ENCODE peak calls at places on chromosomes 11 and 22, in five cellular contexts. One of them, this sample, is unnamed.

GRCh38 chr22:20819471-20819870 is 39.1 kb downstream of the PI4KA start:
- DNase-seq in trophoblast cell: no peak
- DNase-seq in neuronal stem cell: no peak
- DNase-seq in IMR-90: no peak
- DNase-seq in H9: no peak
- DNase-seq in this sample: no peak

GRCh38 chr11:45280449-45280848 is 5.7 kb downstream of the SYT13 start:
- DNase-seq in H9: no peak
- DNase-seq in IMR-90: peak
- DNase-seq in neuronal stem cell: no peak
- DNase-seq in trophoblast cell: no peak
- DNase-seq in this sample: no peak

GRCh38 chr11:35363246-35364100 is 55.9 kb downstream of the SLC1A2 start:
- DNase-seq in neuronal stem cell: no peak
- DNase-seq in trophoblast cell: no peak
- DNase-seq in IMR-90: no peak
- DNase-seq in H9: no peak
- DNase-seq in this sample: no peak

GRCh38 chr22:43945632-43946390 is 9.4 kb upstream of the SAMM50 start:
- DNase-seq in neuronal stem cell: peak
- DNase-seq in trophoblast cell: peak
- DNase-seq in IMR-90: peak
- DNase-seq in H9: peak
- DNase-seq in this sample: peak

GRCh38 chr11:75597636-75598035 is 35.6 kb downstream of the SERPINH1 start:
- DNase-seq in H9: peak
- DNase-seq in IMR-90: no peak
- DNase-seq in neuronal stem cell: peak
- DNase-seq in trophoblast cell: no peak
- DNase-seq in this sample: peak

GRCh38 chr11:118691926-118692830 is 12.7 kb upstream of the TREH start:
- DNase-seq in neuronal stem cell: no peak
- DNase-seq in IMR-90: peak
- DNase-seq in H9: no peak
- DNase-seq in trophoblast cell: peak
- DNase-seq in this sample: peak

GRCh38 chr11:21137813-21138212 is 468.4 kb downstream of the NELL1 start:
- DNase-seq in trophoblast cell: no peak
- DNase-seq in H9: no peak
- DNase-seq in IMR-90: no peak
- DNase-seq in neuronal stem cell: no peak
- DNase-seq in this sample: no peak

GRCh38 chr11:31810779-31811647 is at the start of gene PAX6:
- DNase-seq in IMR-90: peak
- DNase-seq in H9: peak
- DNase-seq in trophoblast cell: peak
- DNase-seq in neuronal stem cell: peak
- DNase-seq in this sample: no peak

GRCh38 chr22:39170825-39171622 is 18.5 kb upstream of the CBX7 start:
- DNase-seq in trophoblast cell: peak
- DNase-seq in neuronal stem cell: peak
- DNase-seq in IMR-90: peak
- DNase-seq in H9: peak
- DNase-seq in this sample: peak

GRCh38 chr11:102325088-102325487 is 7.8 kb downstream of the BIRC3 start:
- DNase-seq in H9: no peak
- DNase-seq in neuronal stem cell: no peak
- DNase-seq in trophoblast cell: no peak
- DNase-seq in IMR-90: no peak
- DNase-seq in this sample: no peak

GRCh38 chr11:41508121-41508520 is 48.7 kb upstream of the LRRC4C start:
- DNase-seq in H9: no peak
- DNase-seq in IMR-90: no peak
- DNase-seq in trophoblast cell: no peak
- DNase-seq in neuronal stem cell: no peak
- DNase-seq in this sample: no peak

GRCh38 chr11:13054278-13054677 is 45.2 kb downstream of the RASSF10 start:
- DNase-seq in H9: no peak
- DNase-seq in trophoblast cell: no peak
- DNase-seq in neuronal stem cell: no peak
- DNase-seq in IMR-90: no peak
- DNase-seq in this sample: no peak

GRCh38 chr11:83192846-83193245 is 666 bp upstream of the ANKRD42 start:
- DNase-seq in IMR-90: no peak
- DNase-seq in H9: no peak
- DNase-seq in trophoblast cell: peak
- DNase-seq in neuronal stem cell: no peak
- DNase-seq in this sample: no peak

GRCh38 chr11:72741849-72742521 is 10.2 kb downstream of the ARAP1 start:
- DNase-seq in IMR-90: peak
- DNase-seq in neuronal stem cell: no peak
- DNase-seq in H9: no peak
- DNase-seq in trophoblast cell: no peak
- DNase-seq in this sample: peak

GRCh38 chr22:23446796-23447350 is 133.2 kb downstream of the IGLL1 start:
- DNase-seq in neuronal stem cell: no peak
- DNase-seq in IMR-90: no peak
- DNase-seq in trophoblast cell: no peak
- DNase-seq in H9: no peak
- DNase-seq in this sample: no peak

GRCh38 chr11:102168483-102168882 is 58.2 kb downstream of the YAP1 start:
- DNase-seq in IMR-90: no peak
- DNase-seq in trophoblast cell: peak
- DNase-seq in neuronal stem cell: no peak
- DNase-seq in H9: no peak
- DNase-seq in this sample: no peak

GRCh38 chr11:18614667-18615066 is 15.1 kb downstream of the MISFA start:
- DNase-seq in trophoblast cell: no peak
- DNase-seq in IMR-90: no peak
- DNase-seq in H9: no peak
- DNase-seq in neuronal stem cell: no peak
- DNase-seq in this sample: no peak

GRCh38 chr11:44088871-44089270 is 6.6 kb upstream of the EXT2 start:
- DNase-seq in IMR-90: no peak
- DNase-seq in trophoblast cell: no peak
- DNase-seq in H9: no peak
- DNase-seq in neuronal stem cell: no peak
- DNase-seq in this sample: no peak

GRCh38 chr11:115778928-115779650 is 274.9 kb upstream of the CADM1 start:
- DNase-seq in neuronal stem cell: no peak
- DNase-seq in IMR-90: peak
- DNase-seq in H9: no peak
- DNase-seq in trophoblast cell: no peak
- DNase-seq in this sample: no peak

GRCh38 chr11:77801477-77801876 is 19.0 kb downstream of the RSF1 start:
- DNase-seq in H9: no peak
- DNase-seq in neuronal stem cell: no peak
- DNase-seq in IMR-90: no peak
- DNase-seq in trophoblast cell: no peak
- DNase-seq in this sample: no peak

GRCh38 chr11:112780351-112781043 is 180.7 kb upstream of the NCAM1 start:
- DNase-seq in IMR-90: peak
- DNase-seq in H9: no peak
- DNase-seq in neuronal stem cell: no peak
- DNase-seq in trophoblast cell: peak
- DNase-seq in this sample: no peak

GRCh38 chr11:77046060-77046501 is 11.9 kb downstream of the B3GNT6 start:
- DNase-seq in neuronal stem cell: peak
- DNase-seq in trophoblast cell: no peak
- DNase-seq in H9: peak
- DNase-seq in IMR-90: no peak
- DNase-seq in this sample: peak

GRCh38 chr11:134737563-134738510 is 325.8 kb upstream of the B3GAT1 start:
- DNase-seq in IMR-90: no peak
- DNase-seq in H9: no peak
- DNase-seq in trophoblast cell: no peak
- DNase-seq in neuronal stem cell: no peak
- DNase-seq in this sample: no peak
- H3K14ac ChIP-seq in IMR-90: no peak
- H3K14ac ChIP-seq in H9: no peak
- H3K14ac ChIP-seq in trophoblast cell: no peak
- H3K14ac ChIP-seq in neuronal stem cell: no peak
- H3K14ac ChIP-seq in this sample: no peak

GRCh38 chr22:47066616-47066905 is 304.1 kb downstream of the TBC1D22A start:
- DNase-seq in trophoblast cell: no peak
- DNase-seq in H9: peak
- DNase-seq in IMR-90: no peak
- DNase-seq in neuronal stem cell: no peak
- DNase-seq in this sample: no peak
- H3K14ac ChIP-seq in trophoblast cell: no peak
- H3K14ac ChIP-seq in H9: no peak
- H3K14ac ChIP-seq in IMR-90: no peak
- H3K14ac ChIP-seq in neuronal stem cell: no peak
- H3K14ac ChIP-seq in this sample: no peak

DNA sequence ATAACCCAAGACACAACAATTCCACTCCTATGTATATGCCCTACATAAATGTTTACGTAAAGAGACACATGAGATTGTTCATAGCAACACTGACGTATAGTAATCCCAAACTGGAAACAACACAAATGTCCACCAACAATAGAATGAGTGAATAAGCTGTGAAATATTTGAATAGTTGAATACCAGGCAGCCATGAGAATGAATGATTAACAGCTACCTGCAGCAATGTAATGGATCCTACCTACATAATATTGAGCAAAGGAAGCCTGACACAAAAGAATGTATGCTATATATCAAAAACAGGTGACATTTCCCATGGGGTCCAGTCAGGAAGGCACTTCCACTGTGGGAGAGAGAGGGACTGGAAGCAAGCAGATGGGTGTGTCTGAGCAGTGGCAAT is 92.8 kb upstream of the LINC01488 start:
- DNase-seq in neuronal stem cell: no peak
- DNase-seq in H9: no peak
- DNase-seq in IMR-90: no peak
- DNase-seq in trophoblast cell: no peak
- DNase-seq in this sample: no peak
- H3K14ac ChIP-seq in neuronal stem cell: no peak
- H3K14ac ChIP-seq in H9: no peak
- H3K14ac ChIP-seq in IMR-90: no peak
- H3K14ac ChIP-seq in trophoblast cell: no peak
- H3K14ac ChIP-seq in this sample: no peak

GRCh38 chr11:125338886-125339811 is 156.9 kb downstream of the FEZ1 start:
- DNase-seq in trophoblast cell: no peak
- DNase-seq in neuronal stem cell: no peak
- DNase-seq in IMR-90: no peak
- DNase-seq in H9: no peak
- DNase-seq in this sample: peak
- H3K14ac ChIP-seq in trophoblast cell: no peak
- H3K14ac ChIP-seq in neuronal stem cell: no peak
- H3K14ac ChIP-seq in IMR-90: no peak
- H3K14ac ChIP-seq in H9: no peak
- H3K14ac ChIP-seq in this sample: peak

DNA sequence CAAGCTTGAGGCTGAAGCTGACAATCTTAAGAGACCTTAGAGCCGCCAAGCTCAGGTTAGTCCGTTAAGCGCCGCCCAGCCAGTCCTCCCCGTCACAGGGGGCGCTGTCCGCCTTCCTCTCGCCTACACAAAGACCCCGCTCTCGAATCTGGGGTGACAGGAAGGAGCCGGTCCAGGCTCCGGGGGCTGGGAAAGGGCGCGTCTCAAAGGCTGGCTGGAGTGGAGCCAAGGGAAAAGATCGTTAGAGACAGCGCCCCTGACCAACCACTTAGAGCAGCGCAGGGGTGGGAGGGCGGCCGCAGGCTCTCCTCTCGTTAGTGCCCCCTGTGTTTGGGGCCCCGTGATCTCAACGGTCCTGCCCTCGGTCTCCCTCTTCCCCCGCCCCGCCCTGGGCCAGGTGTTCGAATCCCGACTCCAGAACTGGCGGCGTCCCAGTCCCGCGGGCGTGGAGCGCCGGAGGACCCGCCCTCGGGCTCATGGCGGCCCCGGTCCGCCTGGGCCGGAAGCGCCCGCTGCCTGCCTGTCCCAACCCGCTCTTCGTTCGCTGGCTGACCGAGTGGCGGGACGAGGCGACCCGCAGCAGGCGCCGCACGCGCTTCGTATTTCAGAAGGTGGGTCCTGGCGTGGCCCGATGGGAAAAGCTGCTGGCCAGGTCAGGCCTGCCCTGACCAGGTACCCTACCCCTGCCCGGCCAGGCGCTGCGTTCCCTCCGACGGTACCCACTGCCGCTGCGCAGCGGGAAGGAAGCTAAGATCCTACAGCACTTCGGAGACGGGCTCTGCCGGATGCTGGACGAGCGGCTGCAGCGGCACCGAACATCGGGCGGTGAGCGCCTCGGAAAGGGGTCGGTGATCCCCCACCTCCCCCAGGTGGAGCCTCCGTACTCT is at the start of gene MUS81:
- DNase-seq in IMR-90: peak
- DNase-seq in trophoblast cell: peak
- DNase-seq in neuronal stem cell: peak
- DNase-seq in H9: peak
- DNase-seq in this sample: peak
- H3K14ac ChIP-seq in IMR-90: peak
- H3K14ac ChIP-seq in trophoblast cell: peak
- H3K14ac ChIP-seq in neuronal stem cell: peak
- H3K14ac ChIP-seq in H9: peak
- H3K14ac ChIP-seq in this sample: no peak

DNA sequence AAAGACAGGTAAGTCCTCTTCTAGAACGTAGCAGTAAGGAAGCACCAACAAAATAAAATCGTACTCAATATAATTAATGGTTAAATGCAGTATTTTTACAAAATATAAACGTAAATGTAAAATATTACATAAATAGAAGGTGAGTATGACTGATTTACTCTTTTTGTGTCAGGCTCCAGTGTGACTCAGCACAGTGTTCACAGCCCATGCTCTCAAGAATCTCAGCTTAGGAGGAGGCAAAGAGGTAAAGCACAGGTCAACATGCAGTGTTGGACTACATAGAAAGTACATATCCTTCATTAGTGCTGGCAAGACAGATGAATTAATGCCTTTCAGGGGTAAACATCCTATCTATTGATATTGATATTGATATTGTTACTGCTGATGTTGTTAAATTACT is 2050.6 kb upstream of the RAG2 start:
- DNase-seq in trophoblast cell: no peak
- DNase-seq in IMR-90: no peak
- DNase-seq in H9: no peak
- DNase-seq in neuronal stem cell: no peak
- DNase-seq in this sample: no peak
- H3K14ac ChIP-seq in trophoblast cell: no peak
- H3K14ac ChIP-seq in IMR-90: no peak
- H3K14ac ChIP-seq in H9: no peak
- H3K14ac ChIP-seq in neuronal stem cell: no peak
- H3K14ac ChIP-seq in this sample: no peak

GRCh38 chr11:27362749-27363575 is at the start of gene CCDC34:
- DNase-seq in H9: peak
- DNase-seq in trophoblast cell: peak
- DNase-seq in IMR-90: peak
- DNase-seq in neuronal stem cell: peak
- DNase-seq in this sample: peak
- H3K14ac ChIP-seq in H9: peak
- H3K14ac ChIP-seq in trophoblast cell: peak
- H3K14ac ChIP-seq in IMR-90: peak
- H3K14ac ChIP-seq in neuronal stem cell: peak
- H3K14ac ChIP-seq in this sample: peak